ENCODE peak calls at places on chromosomes 2 and 18, in ten cellular contexts. R is A549, Y is neural progenitor cell, K is IMR-90, Q is PC-3, Z is K562, H is OCI-LY7, W is neuronal stem cell, M is PC-9, O is GM23248. P is an unnamed sample.

GRCh38 chr2:19020144-19021099 is 338.0 kb downstream of the OSR1 start:
- DNase-seq in O (no peak), Q (no peak), H (no peak), W (no peak), R (no peak), Z (no peak), Y (no peak), M (no peak), K (no peak), P (no peak)

GRCh38 chr2:191050640-191050987 is 36.6 kb upstream of the STAT1 start:
- DNase-seq in R (peak), Q (no peak), M (no peak), Z (no peak), Y (no peak), H (no peak), K (peak), W (no peak), O (peak), P (no peak)

GRCh38 chr2:106282816-106283215 is 88.7 kb upstream of the UXS1 start:
- DNase-seq in M (no peak), R (no peak), Z (no peak), W (no peak), O (no peak), K (no peak), Y (peak), H (no peak), Q (no peak), P (no peak)

GRCh38 chr18:61690418-61691138 is 202.2 kb downstream of the RNF152 start:
- DNase-seq in R (no peak), M (no peak), Y (no peak), H (no peak), O (no peak), Z (no peak), Q (no peak), K (no peak), W (no peak), P (no peak)

GRCh38 chr2:133063792-133064191 is 393.8 kb upstream of the LYPD1 start:
- DNase-seq in R (no peak), Y (peak), K (peak), Q (peak), O (peak), W (peak), M (no peak), Z (peak), H (peak), P (peak)

GRCh38 chr2:1082456-1083205 is 132.0 kb downstream of the SNTG2 start:
- DNase-seq in R (no peak), Q (no peak), W (no peak), Z (no peak), H (no peak), O (no peak), Y (peak), K (no peak), M (no peak), P (no peak)

GRCh38 chr2:175552902-175553301 is 371.4 kb upstream of the ATP5MC3 start:
- DNase-seq in R (no peak), O (no peak), H (no peak), M (no peak), Y (peak), W (no peak), K (no peak), Q (no peak), Z (no peak), P (no peak)

GRCh38 chr2:15812187-15812830 is 128.0 kb upstream of the MYCN start:
- DNase-seq in W (no peak), Z (no peak), R (no peak), H (no peak), Y (no peak), K (no peak), O (no peak), Q (no peak), M (no peak), P (no peak)

GRCh38 chr2:162029287-162029901 is 44.6 kb downstream of the DPP4 start:
- DNase-seq in Z (no peak), Y (no peak), R (peak), K (peak), M (no peak), Q (peak), W (no peak), O (peak), H (no peak), P (no peak)

DNA sequence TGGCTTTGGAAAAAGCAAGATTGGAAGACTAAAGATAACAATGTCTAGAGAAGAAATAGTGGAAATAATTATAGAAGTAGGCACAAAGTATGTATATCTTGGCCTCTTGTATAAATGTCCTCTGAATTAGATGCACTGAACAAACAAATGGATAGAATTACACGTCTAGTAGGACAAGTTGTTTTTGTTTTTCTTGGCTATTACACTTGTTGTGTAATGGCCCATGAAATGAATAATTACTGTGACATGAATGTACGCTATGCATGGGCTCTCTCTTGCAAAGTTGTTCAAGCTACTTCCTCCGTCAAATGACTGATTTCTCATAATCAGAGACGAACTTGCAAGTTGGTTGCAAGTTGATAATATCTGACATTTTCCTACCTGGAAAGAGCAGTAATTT is 126.2 kb downstream of the PDE1A start:
- DNase-seq in R (no peak), K (no peak), Y (no peak), W (no peak), Q (peak), Z (no peak), H (no peak), M (no peak), O (no peak), P (no peak)
- H3K4me2 ChIP-seq in R (no peak), K (no peak), Y (no peak), W (no peak), Q (no peak), Z (no peak), H (no peak), M (no peak), O (no peak), P (no peak)

DNA sequence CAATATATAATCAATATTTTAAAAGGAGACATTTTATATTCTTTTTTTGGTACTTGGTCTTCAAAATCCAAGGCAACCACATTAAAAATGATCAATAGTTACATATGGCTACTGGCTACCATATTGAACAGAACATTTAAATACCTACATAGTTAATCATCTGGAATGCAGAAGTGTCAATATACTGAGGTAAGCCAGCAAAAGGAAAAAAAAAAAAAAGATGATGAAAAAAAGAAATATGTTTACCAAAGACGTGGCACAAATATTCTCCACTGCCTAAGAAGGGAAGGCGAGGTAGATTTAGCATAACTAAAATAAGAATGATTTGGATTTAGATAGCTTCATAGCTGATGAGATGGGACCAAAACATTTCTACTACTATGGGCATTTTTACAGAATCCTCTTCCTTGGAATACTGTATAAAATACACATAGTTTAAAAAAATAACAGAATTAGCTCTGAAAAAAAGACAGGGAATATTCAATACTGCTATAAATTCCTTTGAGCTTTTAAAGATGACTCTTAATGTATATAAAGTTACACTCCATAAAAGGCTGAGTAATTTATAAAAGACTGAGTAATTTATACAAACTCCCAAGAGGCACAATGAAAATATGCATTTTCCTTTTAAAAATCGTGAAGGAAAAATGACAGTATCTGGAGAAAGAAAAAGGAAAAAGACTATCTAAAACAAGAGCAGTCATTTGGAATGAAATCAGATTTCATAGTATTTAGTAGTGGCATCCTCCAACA is 63.5 kb downstream of the CDH2 start:
- DNase-seq in Y (no peak), K (peak), H (no peak), R (no peak), M (no peak), O (peak), Q (peak), W (no peak), Z (no peak), P (no peak)
- H3K4me2 ChIP-seq in Y (peak), K (peak), H (no peak), R (peak), M (no peak), O (peak), Q (peak), W (no peak), Z (no peak), P (no peak)

GRCh38 chr18:24010673-24011072 is 3.9 kb upstream of the TTC39C start:
- DNase-seq in Z (no peak), W (no peak), M (no peak), R (no peak), Q (no peak), O (no peak), H (no peak), Y (no peak), K (no peak), P (no peak)
- H3K4me2 ChIP-seq in Z (no peak), W (no peak), M (no peak), R (no peak), Q (no peak), O (no peak), H (peak), Y (no peak), K (no peak), P (no peak)

GRCh38 chr2:137254081-137254480 is 488.7 kb downstream of the THSD7B start:
- DNase-seq in R (no peak), W (no peak), O (peak), H (no peak), Y (no peak), M (no peak), Q (peak), K (no peak), Z (no peak), P (no peak)
- H3K4me2 ChIP-seq in R (no peak), W (no peak), O (no peak), H (no peak), Y (no peak), M (no peak), Q (peak), K (no peak), Z (no peak), P (no peak)

GRCh38 chr18:68665623-68666022 is 49.3 kb downstream of the TMX3 start:
- DNase-seq in R (no peak), Z (no peak), Y (no peak), H (no peak), O (no peak), W (no peak), Q (no peak), M (no peak), K (no peak), P (no peak)
- H3K4me2 ChIP-seq in R (no peak), Z (no peak), Y (no peak), H (no peak), O (no peak), W (no peak), Q (no peak), M (no peak), K (no peak), P (no peak)

DNA sequence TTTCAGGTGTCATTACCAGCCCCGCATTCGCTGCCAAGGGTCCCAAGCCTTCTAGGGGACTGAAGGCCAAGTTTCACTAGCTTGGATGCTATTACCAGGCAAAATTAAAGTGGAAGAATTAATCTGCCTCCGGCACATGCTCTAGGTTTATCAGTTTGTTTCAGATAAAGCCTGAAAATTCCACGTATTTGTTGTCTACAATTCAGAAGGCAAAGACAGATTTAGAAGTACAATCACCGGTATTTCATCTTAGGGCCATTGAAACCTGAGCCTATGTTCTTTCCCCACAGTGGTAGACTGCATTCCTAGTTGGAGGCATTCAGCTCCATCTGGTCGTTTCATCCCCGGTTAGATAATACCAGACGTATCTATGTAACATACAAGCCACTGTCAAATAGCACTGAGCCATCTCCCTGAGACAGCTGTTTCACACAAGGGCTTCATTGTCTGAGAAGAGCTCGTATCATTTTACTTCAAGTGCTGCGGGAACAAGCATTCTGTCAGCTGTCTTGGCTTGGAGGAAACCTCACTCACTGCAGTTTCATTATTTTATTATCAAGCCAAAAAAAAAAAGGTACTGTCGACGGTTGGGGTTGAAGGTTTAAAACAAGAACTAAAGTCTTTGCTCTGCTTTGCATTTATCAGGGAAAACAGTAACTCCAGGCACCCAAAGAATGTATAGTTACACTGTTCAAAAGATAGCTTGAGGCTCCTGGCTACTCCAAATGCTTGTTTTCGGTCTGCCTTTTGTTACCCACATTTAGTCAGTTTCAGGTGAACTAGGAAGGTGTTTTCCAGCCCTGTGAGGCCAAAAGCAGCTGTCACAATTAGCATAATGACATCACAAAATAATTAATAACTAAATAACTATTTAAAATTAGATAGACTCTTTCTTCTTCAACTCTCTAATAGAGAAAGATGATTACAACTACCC is 76.7 kb downstream of the TGIF1 start:
- DNase-seq in Q (no peak), W (peak), Y (peak), M (no peak), O (peak), K (peak), H (no peak), Z (peak), R (no peak), P (peak)
- H3K4me2 ChIP-seq in Q (no peak), W (no peak), Y (peak), M (no peak), O (no peak), K (peak), H (no peak), Z (peak), R (no peak), P (peak)